ENCODE peak calls at places on chromosomes 4 and X, in five cellular contexts. One of them, this sample, is unnamed.

GRCh38 chr4:85598936-85599335 is 124.0 kb downstream of the ARHGAP24 start:
- DNase-seq in HepG2: no peak
- DNase-seq in CD4-positive, alpha-beta memory T cell: no peak
- DNase-seq in heart right ventricle: no peak
- DNase-seq in kidney epithelial cell: no peak
- DNase-seq in this sample: no peak

GRCh38 chr4:56078866-56079265 is 130.1 kb downstream of the CEP135 start:
- DNase-seq in heart right ventricle: no peak
- DNase-seq in CD4-positive, alpha-beta memory T cell: no peak
- DNase-seq in HepG2: no peak
- DNase-seq in kidney epithelial cell: no peak
- DNase-seq in this sample: no peak

GRCh38 chr4:42474406-42474805 is 77.1 kb downstream of the SHISA3 start:
- DNase-seq in kidney epithelial cell: no peak
- DNase-seq in HepG2: no peak
- DNase-seq in CD4-positive, alpha-beta memory T cell: no peak
- DNase-seq in heart right ventricle: no peak
- DNase-seq in this sample: no peak

GRCh38 chr4:89336818-89337395 is 29.3 kb upstream of the GPRIN3 start:
- DNase-seq in heart right ventricle: no peak
- DNase-seq in CD4-positive, alpha-beta memory T cell: no peak
- DNase-seq in HepG2: no peak
- DNase-seq in kidney epithelial cell: no peak
- DNase-seq in this sample: no peak

GRCh38 chr4:149986916-149987315 is 91.3 kb upstream of the DCLK2 start:
- DNase-seq in HepG2: no peak
- DNase-seq in CD4-positive, alpha-beta memory T cell: no peak
- DNase-seq in heart right ventricle: no peak
- DNase-seq in kidney epithelial cell: no peak
- DNase-seq in this sample: no peak

GRCh38 chr4:164252286-164252685 is 501.6 kb upstream of the SMIM31 start:
- DNase-seq in heart right ventricle: no peak
- DNase-seq in CD4-positive, alpha-beta memory T cell: no peak
- DNase-seq in HepG2: no peak
- DNase-seq in kidney epithelial cell: peak; percentile 18
- DNase-seq in this sample: no peak

GRCh38 chrX:38669425-38669824 is 108.1 kb downstream of the TSPAN7 start:
- DNase-seq in CD4-positive, alpha-beta memory T cell: peak; percentile 13
- DNase-seq in kidney epithelial cell: no peak
- DNase-seq in heart right ventricle: no peak
- DNase-seq in HepG2: no peak
- DNase-seq in this sample: no peak

GRCh38 chr4:52614241-52614640 is 44.9 kb downstream of the USP46 start:
- DNase-seq in HepG2: no peak
- DNase-seq in heart right ventricle: no peak
- DNase-seq in CD4-positive, alpha-beta memory T cell: no peak
- DNase-seq in kidney epithelial cell: no peak
- DNase-seq in this sample: no peak

GRCh38 chr4:157072002-157072401 is 3.9 kb upstream of the GLRB start:
- DNase-seq in HepG2: no peak
- DNase-seq in kidney epithelial cell: no peak
- DNase-seq in CD4-positive, alpha-beta memory T cell: no peak
- DNase-seq in heart right ventricle: no peak
- DNase-seq in this sample: no peak

GRCh38 chr4:139828966-139829662 is 163.5 kb downstream of the MGST2 start:
- DNase-seq in heart right ventricle: no peak
- DNase-seq in kidney epithelial cell: no peak
- DNase-seq in HepG2: no peak
- DNase-seq in CD4-positive, alpha-beta memory T cell: no peak
- DNase-seq in this sample: no peak

GRCh38 chr4:3369781-3370660 is 71.7 kb upstream of the HGFAC start:
- DNase-seq in kidney epithelial cell: peak; percentile 44
- DNase-seq in CD4-positive, alpha-beta memory T cell: peak; percentile 36
- DNase-seq in heart right ventricle: peak; percentile 68
- DNase-seq in HepG2: no peak
- DNase-seq in this sample: no peak

GRCh38 chrX:35090801-35091200 is 148.2 kb downstream of the FAM47B start:
- DNase-seq in heart right ventricle: no peak
- DNase-seq in CD4-positive, alpha-beta memory T cell: no peak
- DNase-seq in kidney epithelial cell: no peak
- DNase-seq in HepG2: no peak
- DNase-seq in this sample: no peak

GRCh38 chr4:99945718-99946345 is 586 bp downstream of the DNAJB14 start:
- DNase-seq in HepG2: peak; percentile 44
- DNase-seq in CD4-positive, alpha-beta memory T cell: no peak
- DNase-seq in heart right ventricle: peak; percentile 20
- DNase-seq in kidney epithelial cell: no peak
- DNase-seq in this sample: no peak

GRCh38 chr4:143399113-143399949 is 62.7 kb downstream of the GAB1 start:
- DNase-seq in heart right ventricle: no peak
- DNase-seq in HepG2: peak; percentile 39
- DNase-seq in kidney epithelial cell: no peak
- DNase-seq in CD4-positive, alpha-beta memory T cell: peak; percentile 32
- DNase-seq in this sample: no peak

GRCh38 chrX:3728454-3728853 is 15.0 kb upstream of the PRKX start:
- DNase-seq in HepG2: no peak
- DNase-seq in heart right ventricle: no peak
- DNase-seq in kidney epithelial cell: no peak
- DNase-seq in CD4-positive, alpha-beta memory T cell: no peak
- DNase-seq in this sample: no peak

GRCh38 chrX:108186811-108187210 is 95.2 kb downstream of the ATG4A start:
- DNase-seq in heart right ventricle: no peak
- DNase-seq in HepG2: peak; percentile 36
- DNase-seq in CD4-positive, alpha-beta memory T cell: no peak
- DNase-seq in kidney epithelial cell: peak; percentile 63
- DNase-seq in this sample: no peak

GRCh38 chr4:77052352-77052751 is 23.4 kb downstream of the CCNI start:
- DNase-seq in heart right ventricle: peak; percentile 25
- DNase-seq in CD4-positive, alpha-beta memory T cell: peak; percentile 42
- DNase-seq in kidney epithelial cell: no peak
- DNase-seq in HepG2: peak; percentile 35
- DNase-seq in this sample: peak; percentile 67

GRCh38 chr4:16157609-16158503 is 68.4 kb downstream of the TAPT1 start:
- DNase-seq in HepG2: peak; percentile 26
- DNase-seq in kidney epithelial cell: no peak
- DNase-seq in heart right ventricle: no peak
- DNase-seq in CD4-positive, alpha-beta memory T cell: no peak
- DNase-seq in this sample: peak; percentile 93

GRCh38 chr4:169619518-169619957 is 840 bp upstream of the CLCN3 start:
- DNase-seq in kidney epithelial cell: no peak
- DNase-seq in HepG2: peak; percentile 64
- DNase-seq in heart right ventricle: peak; percentile 36
- DNase-seq in CD4-positive, alpha-beta memory T cell: peak; percentile 59
- DNase-seq in this sample: peak; percentile 71

GRCh38 chr4:28490669-28491068 is 1630.0 kb downstream of the STIM2 start:
- DNase-seq in HepG2: no peak
- DNase-seq in kidney epithelial cell: peak; percentile 28
- DNase-seq in CD4-positive, alpha-beta memory T cell: no peak
- DNase-seq in heart right ventricle: no peak
- DNase-seq in this sample: no peak

GRCh38 chr4:187618701-187619278 is 376.8 kb upstream of the ZFP42 start:
- DNase-seq in kidney epithelial cell: no peak
- DNase-seq in CD4-positive, alpha-beta memory T cell: no peak
- DNase-seq in HepG2: no peak
- DNase-seq in heart right ventricle: no peak
- DNase-seq in this sample: no peak

GRCh38 chrX:13598877-13599276 is 29.5 kb downstream of the EGFL6 start:
- DNase-seq in CD4-positive, alpha-beta memory T cell: no peak
- DNase-seq in HepG2: no peak
- DNase-seq in kidney epithelial cell: no peak
- DNase-seq in heart right ventricle: no peak
- DNase-seq in this sample: no peak

GRCh38 chrX:13599491-13599890 is 30.1 kb downstream of the EGFL6 start:
- DNase-seq in heart right ventricle: no peak
- DNase-seq in HepG2: no peak
- DNase-seq in CD4-positive, alpha-beta memory T cell: no peak
- DNase-seq in kidney epithelial cell: no peak
- DNase-seq in this sample: no peak

GRCh38 chrX:13597928-13598327 is 28.5 kb downstream of the EGFL6 start:
- DNase-seq in HepG2: no peak
- DNase-seq in heart right ventricle: no peak
- DNase-seq in kidney epithelial cell: no peak
- DNase-seq in CD4-positive, alpha-beta memory T cell: no peak
- DNase-seq in this sample: no peak
- H3K27me3 ChIP-seq in HepG2: no peaks in the 10 kb centered on the region
- H3K27me3 ChIP-seq in heart right ventricle: no peaks in the 10 kb centered on the region
- H3K27me3 ChIP-seq in kidney epithelial cell: peaks cover 6% of the 10 kb centered on the region
- H3K27me3 ChIP-seq in CD4-positive, alpha-beta memory T cell: peaks cover 3% of the 10 kb centered on the region
- H3K27me3 ChIP-seq in this sample: peaks cover 75% of the 10 kb centered on the region

GRCh38 chr4:112706840-112707207 is 69.9 kb downstream of the LARP7 start:
- DNase-seq in CD4-positive, alpha-beta memory T cell: no peak
- DNase-seq in heart right ventricle: no peak
- DNase-seq in HepG2: no peak
- DNase-seq in kidney epithelial cell: no peak
- DNase-seq in this sample: no peak
- H3K27me3 ChIP-seq in CD4-positive, alpha-beta memory T cell: peaks cover 17% of the 10 kb centered on the region
- H3K27me3 ChIP-seq in heart right ventricle: no peaks in the 10 kb centered on the region
- H3K27me3 ChIP-seq in HepG2: peaks cover 22% of the 10 kb centered on the region
- H3K27me3 ChIP-seq in kidney epithelial cell: peaks cover 14% of the 10 kb centered on the region
- H3K27me3 ChIP-seq in this sample: peaks cover 6% of the 10 kb centered on the region

GRCh38 chr4:8583655-8584025 is 3.4 kb downstream of the GPR78 start:
- DNase-seq in HepG2: no peak
- DNase-seq in CD4-positive, alpha-beta memory T cell: no peak
- DNase-seq in heart right ventricle: no peak
- DNase-seq in kidney epithelial cell: no peak
- DNase-seq in this sample: no peak
- H3K27me3 ChIP-seq in HepG2: peaks cover 22% of the 10 kb centered on the region
- H3K27me3 ChIP-seq in CD4-positive, alpha-beta memory T cell: no peaks in the 10 kb centered on the region
- H3K27me3 ChIP-seq in heart right ventricle: peaks cover 82% of the 10 kb centered on the region
- H3K27me3 ChIP-seq in kidney epithelial cell: peaks cover 71% of the 10 kb centered on the region
- H3K27me3 ChIP-seq in this sample: peaks cover 23% of the 10 kb centered on the region

DNA sequence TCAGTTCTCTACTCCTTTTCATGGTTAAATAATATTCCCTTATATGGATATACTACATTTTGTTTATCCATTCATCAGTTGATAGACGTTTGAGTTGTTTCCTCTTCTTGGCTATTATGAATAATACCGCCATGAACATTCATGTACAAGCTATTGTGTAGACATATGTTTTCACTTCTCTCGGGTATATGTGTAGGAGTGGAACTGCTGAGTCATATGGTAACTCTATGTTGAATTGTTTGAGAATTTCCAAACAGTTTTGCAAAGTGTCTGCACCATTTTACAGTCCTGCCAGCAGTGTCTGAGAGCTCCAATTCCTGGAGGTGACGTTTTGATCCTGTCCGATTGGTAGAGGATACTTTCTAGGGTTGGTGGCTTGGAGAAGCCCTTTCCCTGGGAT is 23.6 kb downstream of the PLAC1 start:
- DNase-seq in heart right ventricle: no peak
- DNase-seq in CD4-positive, alpha-beta memory T cell: no peak
- DNase-seq in kidney epithelial cell: no peak
- DNase-seq in HepG2: no peak
- DNase-seq in this sample: no peak
- H3K27me3 ChIP-seq in heart right ventricle: no peaks in the 10 kb centered on the region
- H3K27me3 ChIP-seq in CD4-positive, alpha-beta memory T cell: no peaks in the 10 kb centered on the region
- H3K27me3 ChIP-seq in kidney epithelial cell: peaks cover 2% of the 10 kb centered on the region
- H3K27me3 ChIP-seq in HepG2: no peaks in the 10 kb centered on the region
- H3K27me3 ChIP-seq in this sample: peaks cover 3% of the 10 kb centered on the region

DNA sequence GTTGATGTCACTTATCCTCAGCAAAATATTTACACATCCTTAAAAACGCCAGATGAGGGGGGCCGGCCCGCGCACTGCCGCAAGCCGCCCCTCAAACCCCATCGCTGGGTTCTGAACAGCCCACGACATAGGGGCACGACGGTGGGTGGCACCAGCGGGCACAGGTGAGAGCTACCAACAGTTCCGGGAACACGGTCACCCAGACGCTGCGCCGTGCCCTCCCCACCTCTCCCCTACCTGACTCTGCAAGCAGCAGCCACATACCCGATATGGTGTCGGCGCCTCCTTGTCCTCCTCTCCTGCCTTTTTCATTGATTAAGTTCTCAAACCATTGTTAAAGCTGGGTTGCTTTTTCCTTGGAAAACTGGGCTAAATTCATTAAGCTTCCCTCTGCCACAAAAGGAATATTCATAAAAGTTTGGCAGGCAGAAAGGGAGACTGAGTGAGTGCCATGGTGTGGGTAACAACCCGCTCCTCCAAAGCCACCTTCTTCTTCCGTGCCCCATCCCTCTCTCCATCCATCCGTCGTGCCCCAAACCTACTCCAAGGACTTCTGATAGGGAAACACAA is 1.4 kb downstream of the RAI2 start:
- DNase-seq in CD4-positive, alpha-beta memory T cell: peak; percentile 2
- DNase-seq in kidney epithelial cell: no peak
- DNase-seq in heart right ventricle: no peak
- DNase-seq in HepG2: no peak
- DNase-seq in this sample: no peak
- H3K27me3 ChIP-seq in CD4-positive, alpha-beta memory T cell: no peaks in the 10 kb centered on the region
- H3K27me3 ChIP-seq in kidney epithelial cell: peaks cover 51% of the 10 kb centered on the region
- H3K27me3 ChIP-seq in heart right ventricle: no peaks in the 10 kb centered on the region
- H3K27me3 ChIP-seq in HepG2: peaks cover 19% of the 10 kb centered on the region
- H3K27me3 ChIP-seq in this sample: peaks cover 62% of the 10 kb centered on the region

GRCh38 chr4:101813604-101814003 is 23.1 kb downstream of the BANK1 start:
- DNase-seq in CD4-positive, alpha-beta memory T cell: no peak
- DNase-seq in heart right ventricle: no peak
- DNase-seq in HepG2: no peak
- DNase-seq in kidney epithelial cell: no peak
- DNase-seq in this sample: no peak

GRCh38 chr4:101823864-101824263 is 33.3 kb downstream of the BANK1 start:
- DNase-seq in kidney epithelial cell: no peak
- DNase-seq in HepG2: no peak
- DNase-seq in heart right ventricle: no peak
- DNase-seq in CD4-positive, alpha-beta memory T cell: no peak
- DNase-seq in this sample: no peak

GRCh38 chr4:101818362-101818761 is 27.8 kb downstream of the BANK1 start:
- DNase-seq in heart right ventricle: no peak
- DNase-seq in kidney epithelial cell: no peak
- DNase-seq in HepG2: no peak
- DNase-seq in CD4-positive, alpha-beta memory T cell: no peak
- DNase-seq in this sample: no peak
- H3K27me3 ChIP-seq in heart right ventricle: no peaks in the 10 kb centered on the region
- H3K27me3 ChIP-seq in kidney epithelial cell: no peaks in the 10 kb centered on the region
- H3K27me3 ChIP-seq in HepG2: no peaks in the 10 kb centered on the region
- H3K27me3 ChIP-seq in CD4-positive, alpha-beta memory T cell: no peaks in the 10 kb centered on the region
- H3K27me3 ChIP-seq in this sample: no peaks in the 10 kb centered on the region

GRCh38 chrX:16171039-16171438 is 3.8 kb downstream of the MAGEB17 start:
- DNase-seq in HepG2: no peak
- DNase-seq in CD4-positive, alpha-beta memory T cell: no peak
- DNase-seq in kidney epithelial cell: no peak
- DNase-seq in heart right ventricle: no peak
- DNase-seq in this sample: no peak
- H3K27me3 ChIP-seq in HepG2: no peaks in the 10 kb centered on the region
- H3K27me3 ChIP-seq in CD4-positive, alpha-beta memory T cell: no peaks in the 10 kb centered on the region
- H3K27me3 ChIP-seq in kidney epithelial cell: no peaks in the 10 kb centered on the region
- H3K27me3 ChIP-seq in heart right ventricle: no peaks in the 10 kb centered on the region
- H3K27me3 ChIP-seq in this sample: peaks cover 52% of the 10 kb centered on the region

DNA sequence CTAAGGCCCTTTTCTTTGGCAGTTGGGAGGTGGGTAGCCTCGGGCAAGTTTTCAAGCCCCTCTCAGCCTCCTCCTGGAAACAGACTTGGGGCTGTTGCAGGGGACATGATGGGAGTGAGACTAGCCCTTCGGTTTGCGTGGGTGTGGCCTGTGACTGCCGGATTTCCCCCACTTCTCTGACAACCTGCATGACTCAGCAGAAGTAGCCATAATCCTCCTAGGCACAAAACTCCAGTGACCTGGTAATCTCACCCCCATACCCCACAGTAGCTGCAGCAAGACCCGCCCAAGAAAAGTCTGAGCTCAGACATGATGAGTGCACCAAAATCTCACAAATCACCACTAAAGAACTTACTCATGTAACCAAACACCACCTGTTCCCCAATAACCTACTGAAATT is 433.7 kb upstream of the AMOT start:
- DNase-seq in kidney epithelial cell: no peak
- DNase-seq in HepG2: no peak
- DNase-seq in CD4-positive, alpha-beta memory T cell: no peak
- DNase-seq in heart right ventricle: no peak
- DNase-seq in this sample: no peak
- H3K27me3 ChIP-seq in kidney epithelial cell: no peaks in the 10 kb centered on the region
- H3K27me3 ChIP-seq in HepG2: no peaks in the 10 kb centered on the region
- H3K27me3 ChIP-seq in CD4-positive, alpha-beta memory T cell: no peaks in the 10 kb centered on the region
- H3K27me3 ChIP-seq in heart right ventricle: no peaks in the 10 kb centered on the region
- H3K27me3 ChIP-seq in this sample: peaks cover 85% of the 10 kb centered on the region